ENCODE peak calls at places on chromosome 15, in nine cellular contexts. One of them, this sample, is unnamed.

GRCh38 chr15:42804739-42805138 is 67.8 kb upstream of the CDAN1 start:
- DNase-seq in fibroblast of lung: no peak
- DNase-seq in AG09309: no peak
- DNase-seq in endodermal cell: no peak
- DNase-seq in RWPE1: no peak
- DNase-seq in type B pancreatic cell: no peak
- DNase-seq in mucosa of descending colon: no peak
- DNase-seq in tibial artery: no peak
- DNase-seq in fibroblast of pulmonary artery: no peak
- DNase-seq in this sample: no peak

GRCh38 chr15:101152914-101153313 is 98.9 kb downstream of the CHSY1 start:
- DNase-seq in fibroblast of lung: no peak
- DNase-seq in AG09309: no peak
- DNase-seq in endodermal cell: peak; percentile 83
- DNase-seq in RWPE1: no peak
- DNase-seq in type B pancreatic cell: no peak
- DNase-seq in mucosa of descending colon: no peak
- DNase-seq in tibial artery: no peak
- DNase-seq in fibroblast of pulmonary artery: no peak
- DNase-seq in this sample: no peak

GRCh38 chr15:82971223-82971984 is 14.6 kb upstream of the RAMAC start:
- DNase-seq in fibroblast of lung: no peak
- DNase-seq in AG09309: no peak
- DNase-seq in endodermal cell: no peak
- DNase-seq in RWPE1: no peak
- DNase-seq in type B pancreatic cell: no peak
- DNase-seq in mucosa of descending colon: no peak
- DNase-seq in tibial artery: no peak
- DNase-seq in fibroblast of pulmonary artery: no peak
- DNase-seq in this sample: no peak

GRCh38 chr15:47599806-47600205 is 117.5 kb upstream of the SEMA6D start:
- DNase-seq in fibroblast of lung: no peak
- DNase-seq in AG09309: no peak
- DNase-seq in endodermal cell: no peak
- DNase-seq in RWPE1: no peak
- DNase-seq in type B pancreatic cell: no peak
- DNase-seq in mucosa of descending colon: no peak
- DNase-seq in tibial artery: no peak
- DNase-seq in fibroblast of pulmonary artery: no peak
- DNase-seq in this sample: no peak

GRCh38 chr15:56460046-56460445 is 4.9 kb downstream of the MNS1 start:
- DNase-seq in fibroblast of lung: no peak
- DNase-seq in AG09309: no peak
- DNase-seq in endodermal cell: no peak
- DNase-seq in RWPE1: no peak
- DNase-seq in type B pancreatic cell: no peak
- DNase-seq in mucosa of descending colon: no peak
- DNase-seq in tibial artery: no peak
- DNase-seq in fibroblast of pulmonary artery: no peak
- DNase-seq in this sample: no peak

GRCh38 chr15:82898961-82899360 is 53.6 kb downstream of the HOMER2 start:
- DNase-seq in fibroblast of lung: no peak
- DNase-seq in AG09309: no peak
- DNase-seq in endodermal cell: no peak
- DNase-seq in RWPE1: no peak
- DNase-seq in type B pancreatic cell: no peak
- DNase-seq in mucosa of descending colon: no peak
- DNase-seq in tibial artery: no peak
- DNase-seq in fibroblast of pulmonary artery: no peak
- DNase-seq in this sample: no peak

GRCh38 chr15:31472636-31473383 is 146.2 kb downstream of the KLF13 start:
- DNase-seq in fibroblast of lung: peak; percentile 48
- DNase-seq in AG09309: no peak
- DNase-seq in endodermal cell: peak; percentile 61
- DNase-seq in RWPE1: no peak
- DNase-seq in type B pancreatic cell: no peak
- DNase-seq in mucosa of descending colon: peak; percentile 51
- DNase-seq in tibial artery: no peak
- DNase-seq in fibroblast of pulmonary artery: peak; percentile 50
- DNase-seq in this sample: no peak

GRCh38 chr15:75749820-75750219 is 37.2 kb upstream of the CSPG4 start:
- DNase-seq in fibroblast of lung: no peak
- DNase-seq in AG09309: no peak
- DNase-seq in endodermal cell: peak; percentile 28
- DNase-seq in RWPE1: no peak
- DNase-seq in type B pancreatic cell: no peak
- DNase-seq in mucosa of descending colon: no peak
- DNase-seq in tibial artery: no peak
- DNase-seq in fibroblast of pulmonary artery: no peak
- DNase-seq in this sample: no peak

GRCh38 chr15:82301296-82302016 is 38.8 kb downstream of the SAXO2 start:
- DNase-seq in fibroblast of lung: no peak
- DNase-seq in AG09309: no peak
- DNase-seq in endodermal cell: peak; percentile 29
- DNase-seq in RWPE1: no peak
- DNase-seq in type B pancreatic cell: no peak
- DNase-seq in mucosa of descending colon: no peak
- DNase-seq in tibial artery: no peak
- DNase-seq in fibroblast of pulmonary artery: no peak
- DNase-seq in this sample: no peak

DNA sequence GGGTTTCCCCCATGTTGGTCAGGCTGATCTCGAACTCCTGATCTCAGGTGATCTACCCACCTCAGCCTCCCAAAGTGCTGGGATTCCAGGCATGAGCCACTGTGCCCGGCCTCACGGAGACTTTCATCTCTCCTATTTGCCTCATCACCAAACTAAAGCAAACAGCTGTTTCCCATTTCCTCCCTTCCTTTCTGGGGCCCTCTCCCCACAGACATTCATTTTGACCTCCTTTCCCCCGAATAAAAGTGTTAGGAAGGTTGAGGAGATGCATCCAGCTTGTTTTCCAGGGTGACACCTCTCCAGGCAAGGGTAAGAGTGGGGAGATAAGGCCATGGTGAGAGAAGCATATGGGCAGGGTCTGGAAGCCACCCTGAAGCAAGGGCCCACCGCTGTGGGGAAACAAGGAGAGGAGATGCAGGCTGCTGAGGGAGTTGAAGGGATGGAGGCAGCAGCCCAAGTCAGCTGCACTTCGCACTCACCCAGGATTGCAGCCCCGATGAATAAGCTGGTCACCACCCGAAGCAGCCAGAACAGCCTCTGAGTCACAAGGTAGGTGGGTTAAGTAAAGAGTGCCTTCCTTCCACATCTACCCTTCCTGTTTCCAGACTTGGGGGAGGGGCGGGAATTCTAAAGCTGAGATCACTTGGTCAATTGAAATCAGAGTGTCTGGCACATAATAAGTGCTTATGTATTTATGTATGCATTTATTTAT is 7.7 kb downstream of the DUOXA2 start:
- DNase-seq in fibroblast of lung: peak; percentile 69
- DNase-seq in AG09309: peak; percentile 52
- DNase-seq in endodermal cell: no peak
- DNase-seq in RWPE1: peak; percentile 88
- DNase-seq in type B pancreatic cell: no peak
- DNase-seq in mucosa of descending colon: no peak
- DNase-seq in tibial artery: no peak
- DNase-seq in fibroblast of pulmonary artery: peak; percentile 72
- DNase-seq in this sample: peak; percentile 18
- TF ChIP-seq CTCF in fibroblast of lung: no peak
- TF ChIP-seq CTCF in AG09309: no peak
- TF ChIP-seq CTCF in endodermal cell: no peak
- TF ChIP-seq CTCF in RWPE1: no peak
- TF ChIP-seq CTCF in type B pancreatic cell: no peak
- TF ChIP-seq CTCF in mucosa of descending colon: no peak
- TF ChIP-seq CTCF in tibial artery: no peak
- TF ChIP-seq CTCF in fibroblast of pulmonary artery: no peak
- TF ChIP-seq CTCF in this sample: no peak

GRCh38 chr15:65868546-65869126 is 655 bp upstream of the RAB11A start:
- DNase-seq in fibroblast of lung: no peak
- DNase-seq in AG09309: no peak
- DNase-seq in endodermal cell: no peak
- DNase-seq in RWPE1: peak; percentile 3
- DNase-seq in type B pancreatic cell: no peak
- DNase-seq in mucosa of descending colon: no peak
- DNase-seq in tibial artery: no peak
- DNase-seq in fibroblast of pulmonary artery: no peak
- DNase-seq in this sample: no peak

GRCh38 chr15:65867244-65867643 is 2.0 kb upstream of the RAB11A start:
- DNase-seq in fibroblast of lung: no peak
- DNase-seq in AG09309: no peak
- DNase-seq in endodermal cell: no peak
- DNase-seq in RWPE1: no peak
- DNase-seq in type B pancreatic cell: no peak
- DNase-seq in mucosa of descending colon: no peak
- DNase-seq in tibial artery: no peak
- DNase-seq in fibroblast of pulmonary artery: no peak
- DNase-seq in this sample: no peak

GRCh38 chr15:65870889-65871533 is 1.7 kb downstream of the RAB11A start:
- DNase-seq in fibroblast of lung: peak; percentile 70
- DNase-seq in AG09309: no peak
- DNase-seq in endodermal cell: no peak
- DNase-seq in RWPE1: peak; percentile 73
- DNase-seq in type B pancreatic cell: no peak
- DNase-seq in mucosa of descending colon: peak; percentile 45
- DNase-seq in tibial artery: no peak
- DNase-seq in fibroblast of pulmonary artery: peak; percentile 83
- DNase-seq in this sample: no peak

GRCh38 chr15:65869954-65870871 is 922 bp downstream of the RAB11A start:
- DNase-seq in fibroblast of lung: peak; percentile 28
- DNase-seq in AG09309: no peak
- DNase-seq in endodermal cell: peak; percentile 77
- DNase-seq in RWPE1: peak; percentile 43
- DNase-seq in type B pancreatic cell: no peak
- DNase-seq in mucosa of descending colon: peak; percentile 81
- DNase-seq in tibial artery: peak; percentile 33
- DNase-seq in fibroblast of pulmonary artery: peak; percentile 49
- DNase-seq in this sample: no peak

DNA sequence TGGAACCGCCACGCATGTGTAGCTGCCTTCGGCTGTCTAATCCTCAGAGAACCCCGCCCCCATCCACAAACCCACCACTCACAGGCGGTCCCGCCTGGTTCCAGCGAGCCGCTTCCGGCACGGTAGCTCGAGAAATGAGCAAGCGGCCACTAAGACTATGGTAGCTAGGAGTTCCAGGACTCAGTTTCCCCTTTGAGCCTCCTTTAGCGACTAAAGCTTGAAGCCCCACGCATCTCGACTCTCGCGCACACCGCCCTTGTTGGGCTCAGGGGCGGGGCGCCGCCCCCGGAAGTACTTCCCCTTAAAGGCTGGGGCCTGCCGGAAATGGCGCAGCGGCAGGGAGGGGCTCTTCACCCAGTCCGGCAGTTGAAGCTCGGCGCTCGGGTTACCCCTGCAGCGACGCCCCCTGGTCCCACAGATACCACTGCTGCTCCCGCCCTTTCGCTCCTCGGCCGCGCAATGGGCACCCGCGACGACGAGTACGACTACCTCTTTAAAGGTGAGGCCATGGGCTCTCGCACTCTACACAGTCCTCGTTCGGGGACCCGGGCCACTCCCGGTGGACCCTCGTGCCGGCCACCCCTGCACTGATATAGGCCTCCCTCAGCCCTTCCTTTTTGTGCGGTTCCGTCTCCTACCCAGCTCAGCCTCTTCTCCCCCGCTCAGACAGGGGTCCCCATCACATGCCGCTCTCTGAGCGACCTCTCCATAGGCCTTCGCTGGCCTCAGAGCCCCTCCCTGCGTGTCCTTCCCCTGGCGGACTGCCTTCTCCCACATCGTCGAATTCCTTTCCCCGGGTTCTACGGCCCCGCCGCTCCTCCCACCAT is at the start of gene RAB11A:
- DNase-seq in fibroblast of lung: peak; percentile 97
- DNase-seq in AG09309: peak; percentile 85
- DNase-seq in endodermal cell: peak; percentile 97
- DNase-seq in RWPE1: peak; percentile 98
- DNase-seq in type B pancreatic cell: peak; percentile 95
- DNase-seq in mucosa of descending colon: peak; percentile 97
- DNase-seq in tibial artery: peak; percentile 94
- DNase-seq in fibroblast of pulmonary artery: peak; percentile 97
- DNase-seq in this sample: peak; percentile 95
- TF ChIP-seq CTCF in fibroblast of lung: peak; percentile 31
- TF ChIP-seq CTCF in AG09309: peak; percentile 35
- TF ChIP-seq CTCF in endodermal cell: peak; percentile 55
- TF ChIP-seq CTCF in RWPE1: peak; percentile 68
- TF ChIP-seq CTCF in type B pancreatic cell: peak; percentile 22
- TF ChIP-seq CTCF in mucosa of descending colon: no peak
- TF ChIP-seq CTCF in tibial artery: peak; percentile 29
- TF ChIP-seq CTCF in fibroblast of pulmonary artery: peak; percentile 23
- TF ChIP-seq CTCF in this sample: peak; percentile 44

GRCh38 chr15:89248584-89248983 is 4.8 kb downstream of the FANCI start:
- DNase-seq in fibroblast of lung: no peak
- DNase-seq in AG09309: no peak
- DNase-seq in endodermal cell: no peak
- DNase-seq in RWPE1: no peak
- DNase-seq in type B pancreatic cell: no peak
- DNase-seq in mucosa of descending colon: no peak
- DNase-seq in tibial artery: no peak
- DNase-seq in fibroblast of pulmonary artery: no peak
- DNase-seq in this sample: no peak

GRCh38 chr15:89247441-89247840 is 3.7 kb downstream of the FANCI start:
- DNase-seq in fibroblast of lung: no peak
- DNase-seq in AG09309: no peak
- DNase-seq in endodermal cell: no peak
- DNase-seq in RWPE1: no peak
- DNase-seq in type B pancreatic cell: no peak
- DNase-seq in mucosa of descending colon: no peak
- DNase-seq in tibial artery: no peak
- DNase-seq in fibroblast of pulmonary artery: peak; percentile 64
- DNase-seq in this sample: no peak

GRCh38 chr15:89243046-89243690 is 611 bp upstream of the FANCI start:
- DNase-seq in fibroblast of lung: peak; percentile 54
- DNase-seq in AG09309: peak; percentile 7
- DNase-seq in endodermal cell: peak; percentile 45
- DNase-seq in RWPE1: no peak
- DNase-seq in type B pancreatic cell: no peak
- DNase-seq in mucosa of descending colon: peak; percentile 4
- DNase-seq in tibial artery: peak; percentile 58
- DNase-seq in fibroblast of pulmonary artery: peak; percentile 49
- DNase-seq in this sample: no peak

GRCh38 chr15:89244512-89244869 is 712 bp downstream of the FANCI start:
- DNase-seq in fibroblast of lung: no peak
- DNase-seq in AG09309: no peak
- DNase-seq in endodermal cell: no peak
- DNase-seq in RWPE1: peak; percentile 41
- DNase-seq in type B pancreatic cell: no peak
- DNase-seq in mucosa of descending colon: no peak
- DNase-seq in tibial artery: no peak
- DNase-seq in fibroblast of pulmonary artery: no peak
- DNase-seq in this sample: no peak

GRCh38 chr15:89243691-89244511 is at the start of gene FANCI:
- DNase-seq in fibroblast of lung: peak; percentile 92
- DNase-seq in AG09309: peak; percentile 68
- DNase-seq in endodermal cell: peak; percentile 99
- DNase-seq in RWPE1: peak; percentile 97
- DNase-seq in type B pancreatic cell: peak; percentile 94
- DNase-seq in mucosa of descending colon: peak; percentile 99
- DNase-seq in tibial artery: peak; percentile 95
- DNase-seq in fibroblast of pulmonary artery: peak; percentile 94
- DNase-seq in this sample: peak; percentile 80
- TF ChIP-seq CTCF in fibroblast of lung: peak; percentile 37
- TF ChIP-seq CTCF in AG09309: peak; percentile 63
- TF ChIP-seq CTCF in endodermal cell: peak; percentile 70
- TF ChIP-seq CTCF in RWPE1: peak; percentile 79
- TF ChIP-seq CTCF in type B pancreatic cell: peak; percentile 51
- TF ChIP-seq CTCF in mucosa of descending colon: peak; percentile 37
- TF ChIP-seq CTCF in tibial artery: peak; percentile 41
- TF ChIP-seq CTCF in fibroblast of pulmonary artery: peak; percentile 29
- TF ChIP-seq CTCF in this sample: peak; percentile 51

GRCh38 chr15:84600687-84601554 is at the start of gene ZSCAN2:
- DNase-seq in fibroblast of lung: peak; percentile 89
- DNase-seq in AG09309: peak; percentile 55
- DNase-seq in endodermal cell: peak; percentile 99
- DNase-seq in RWPE1: peak; percentile 97
- DNase-seq in type B pancreatic cell: peak; percentile 97
- DNase-seq in mucosa of descending colon: peak; percentile 96
- DNase-seq in tibial artery: peak; percentile 96
- DNase-seq in fibroblast of pulmonary artery: peak; percentile 93
- DNase-seq in this sample: peak; percentile 70
- TF ChIP-seq CTCF in fibroblast of lung: no peak
- TF ChIP-seq CTCF in AG09309: no peak
- TF ChIP-seq CTCF in endodermal cell: no peak
- TF ChIP-seq CTCF in RWPE1: no peak
- TF ChIP-seq CTCF in type B pancreatic cell: no peak
- TF ChIP-seq CTCF in mucosa of descending colon: no peak
- TF ChIP-seq CTCF in tibial artery: no peak
- TF ChIP-seq CTCF in fibroblast of pulmonary artery: no peak
- TF ChIP-seq CTCF in this sample: no peak

This sample was measured in AG09319.